ENCODE peak calls at places on chromosome 12, in four cellular contexts. N is heart left ventricle, W is H9, H is left ventricle myocardium inferior. O is an unnamed sample. For H3K4me1 and H3K9me3, the result is how much of the 10 kb centered on the place peaks cover.

GRCh38 chr12:19909418-19909817 is 458.9 kb upstream of the PDE3A start:
- DNase-seq in N (no peak), H (no peak), W (no peak), O (no peak)

GRCh38 chr12:130764475-130765185 is 48.5 kb upstream of the RIMBP2 start:
- DNase-seq in H (no peak), N (no peak), W (no peak), O (no peak)

GRCh38 chr12:42696424-42697149 is 107.0 kb upstream of the PRICKLE1 start:
- DNase-seq in W (no peak), N (peak), H (peak), O (no peak)

GRCh38 chr12:76713130-76713529 is 50.8 kb upstream of the ZDHHC17 start:
- DNase-seq in W (peak), N (no peak), H (no peak), O (no peak)

GRCh38 chr12:6551063-6551461 is 4.8 kb downstream of the IFFO1 start:
- DNase-seq in H (peak), N (peak), W (peak), O (peak)

GRCh38 chr12:79114896-79115295 is 250.3 kb downstream of the SYT1 start:
- DNase-seq in W (no peak), N (no peak), H (no peak), O (no peak)

GRCh38 chr12:1465990-1466389 is 128.4 kb downstream of the FBXL14 start:
- DNase-seq in H (no peak), N (no peak), W (no peak), O (no peak)

GRCh38 chr12:8038659-8039114 is 6.2 kb downstream of the FOXJ2 start:
- DNase-seq in H (peak), W (peak), N (peak), O (peak)

GRCh38 chr12:3636328-3636727 is 116.6 kb downstream of the CRACR2A start:
- DNase-seq in H (no peak), N (no peak), W (no peak), O (no peak)

GRCh38 chr12:132480620-132481132 is 9.3 kb upstream of the FBRSL1 start:
- DNase-seq in H (no peak), N (peak), W (no peak), O (no peak)

GRCh38 chr12:132479938-132480619 is 9.9 kb upstream of the FBRSL1 start:
- DNase-seq in H (no peak), W (no peak), N (peak), O (no peak)

GRCh38 chr12:132482771-132483170 is 7.2 kb upstream of the FBRSL1 start:
- DNase-seq in H (no peak), W (no peak), N (peak), O (no peak)

GRCh38 chr12:132481771-132482745 is 7.9 kb upstream of the FBRSL1 start:
- DNase-seq in H (no peak), N (peak), W (no peak), O (no peak)

DNA sequence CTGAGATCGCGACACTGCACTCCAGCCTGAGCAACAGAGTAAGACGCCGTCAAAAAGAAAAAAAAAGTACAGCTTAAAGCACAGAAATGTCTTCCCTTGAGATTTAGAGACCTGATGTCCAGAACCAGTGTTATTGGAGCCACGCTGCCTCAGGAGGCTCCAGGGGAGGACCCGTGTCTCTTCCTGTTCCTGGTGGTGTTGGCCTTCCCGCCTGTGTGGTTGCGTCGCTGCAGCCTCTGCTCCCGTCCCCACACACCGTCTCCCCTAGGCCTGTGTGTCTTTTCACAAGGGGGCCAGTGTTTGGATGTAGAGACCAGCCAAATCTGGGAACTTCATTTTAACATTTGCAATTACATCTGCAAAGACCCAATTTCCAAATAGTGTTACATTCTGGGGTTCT is 8.6 kb upstream of the FBRSL1 start:
- DNase-seq in W (no peak), H (no peak), N (peak), O (no peak)
- H3K4me1 ChIP-seq in W (under half), H (under half), N (under half), O (under half)

DNA sequence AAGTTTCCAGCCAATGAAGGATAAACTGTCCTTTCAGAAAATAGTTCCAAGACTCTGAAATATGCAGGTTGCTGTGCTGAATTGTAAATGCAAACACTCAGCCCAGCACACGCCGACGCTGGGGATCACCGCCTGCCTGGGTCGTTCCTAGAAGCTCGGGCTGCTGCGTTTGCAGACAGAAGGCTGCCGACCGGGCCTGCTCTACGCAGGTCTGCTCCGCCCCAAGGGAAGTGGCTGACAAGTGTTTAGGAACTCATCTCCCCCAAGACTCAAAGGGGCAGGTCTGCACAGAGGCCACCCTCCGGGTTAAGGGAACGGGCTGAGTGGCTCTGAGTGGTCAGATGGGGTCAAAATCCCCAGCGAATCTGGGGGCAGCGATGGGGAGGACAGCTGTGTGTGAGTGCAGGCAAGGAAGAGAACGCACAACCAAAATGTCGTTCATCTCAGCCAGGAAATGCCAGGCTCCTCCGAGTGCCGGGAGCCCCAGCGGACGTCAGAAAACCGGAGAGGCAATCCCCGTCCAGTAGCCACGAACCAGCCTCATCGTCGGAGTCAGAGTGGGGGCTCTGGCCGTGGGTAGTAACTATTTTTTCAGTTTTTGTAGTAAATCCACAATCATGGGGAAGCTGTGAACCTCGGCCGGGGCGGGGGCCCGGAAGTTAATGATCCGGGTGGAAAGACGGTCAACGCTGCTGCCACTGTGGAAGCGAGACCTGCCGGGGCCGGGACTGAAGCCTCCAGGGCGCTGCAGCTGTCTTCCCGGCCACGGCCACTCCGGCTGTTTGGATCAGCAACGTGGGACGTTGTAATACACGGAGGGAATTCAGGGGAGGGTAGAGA is 6.0 kb downstream of the GALNT9 start:
- DNase-seq in H (no peak), N (no peak), W (no peak), O (no peak)
- H3K9me3 ChIP-seq in H (under half), N (under half), W (under half), O (under half)

DNA sequence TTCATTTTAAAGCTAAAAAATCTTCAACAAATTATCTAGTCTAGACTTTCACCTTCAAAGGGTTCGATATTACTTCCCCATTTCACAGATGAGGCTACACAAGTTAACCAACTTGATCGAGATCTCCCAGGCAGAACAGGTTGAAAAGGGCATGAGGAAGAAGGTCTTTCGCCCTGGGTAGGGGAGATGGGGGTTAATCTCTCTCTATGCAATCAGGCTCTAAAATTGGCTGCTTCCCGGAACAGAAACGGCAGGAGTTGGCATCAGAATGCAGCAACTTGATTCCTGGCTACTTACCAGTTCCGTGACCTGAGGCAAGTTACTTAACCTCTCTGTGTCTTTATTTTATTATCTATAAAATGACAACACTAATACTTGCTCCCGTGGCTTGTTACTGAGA is 2.4 kb upstream of the CISTR start:
- DNase-seq in W (no peak), H (no peak), N (no peak), O (no peak)
- H3K4me1 ChIP-seq in W (under half), H (under half), N (under half), O (under half)

DNA sequence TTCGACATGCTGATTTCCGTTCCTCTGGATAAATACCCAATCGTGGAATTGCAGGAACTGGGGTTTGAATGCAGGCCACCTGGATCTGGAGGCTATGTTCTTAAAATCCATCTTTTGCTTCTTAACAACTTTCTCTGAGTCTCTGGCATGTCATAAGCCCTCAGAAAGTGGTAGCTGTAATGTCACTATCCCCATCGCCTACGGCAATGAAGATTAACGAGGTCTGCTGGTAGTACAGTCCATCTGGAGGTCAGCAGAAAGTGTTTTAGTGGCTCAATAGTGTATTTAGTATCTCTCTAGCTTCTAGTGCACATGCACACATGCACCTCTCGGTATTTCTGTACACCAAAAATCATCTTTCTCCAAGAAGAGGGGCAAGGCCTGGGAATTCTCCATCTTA is 130.3 kb upstream of the NOS1 start:
- DNase-seq in H (no peak), N (no peak), W (no peak), O (no peak)
- H3K9me3 ChIP-seq in H (under half), N (under half), W (under half), O (under half)

DNA sequence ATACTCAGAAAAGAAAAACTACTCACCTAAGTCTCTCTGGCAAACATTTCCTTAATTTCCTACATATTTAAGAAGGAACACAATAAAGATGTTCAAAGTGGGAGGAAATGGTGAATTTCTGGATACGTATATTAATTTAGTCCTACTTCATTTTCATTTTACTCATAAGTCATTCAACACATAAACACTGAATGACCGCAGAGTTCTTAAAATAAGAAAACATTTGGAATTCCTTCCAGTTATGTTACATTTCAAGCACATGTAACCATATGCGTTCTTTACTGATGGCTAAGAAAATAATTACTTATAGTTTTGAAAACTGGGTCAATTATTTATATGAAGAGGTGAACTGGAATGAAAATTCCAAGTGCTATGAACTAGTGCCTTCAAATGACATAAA is 409.3 kb downstream of the BCAT1 start:
- DNase-seq in H (no peak), N (no peak), W (no peak), O (no peak)
- H3K4me1 ChIP-seq in H (under half), N (under half), W (under half), O (under half)

O was measured in ascending aorta.